ENCODE peak calls at places on chromosomes 6 and 20, in five cellular contexts. K is PC-3, A is PC-9, R is HCT116, J is OCI-LY7. O is an unnamed sample. For H3K9me2, the result is how much of the 10 kb centered on the place peaks cover.

GRCh38 chr6:130494745-130495144 is 128.9 kb downstream of the TMEM200A start:
- DNase-seq in K (peak), R (no peak), A (no peak), J (no peak), O (peak)

GRCh38 chr6:99178168-99178567 is 171.3 kb downstream of the FAXC start:
- DNase-seq in A (peak), K (peak), R (peak), J (no peak), O (no peak)

GRCh38 chr6:27332692-27333641 is 20.9 kb upstream of the POM121L2 start:
- DNase-seq in A (peak), R (peak), J (no peak), K (peak), O (peak)

GRCh38 chr20:51136326-51136725 is 113.4 kb upstream of the KCNG1 start:
- DNase-seq in K (peak), J (no peak), R (no peak), A (no peak), O (no peak)

GRCh38 chr6:20404641-20405032 is 3.0 kb downstream of the E2F3 start:
- DNase-seq in J (peak), A (peak), R (peak), K (peak), O (peak)

GRCh38 chr6:83273596-83273995 is 80.4 kb downstream of the RWDD2A start:
- DNase-seq in J (no peak), A (no peak), K (no peak), R (no peak), O (no peak)

GRCh38 chr6:37381579-37381978 is 27.8 kb downstream of the RNF8 start:
- DNase-seq in K (peak), R (peak), J (peak), A (peak), O (peak)

GRCh38 chr6:6829872-6830683 is 241.6 kb downstream of the LY86 start:
- DNase-seq in J (no peak), K (no peak), A (no peak), R (no peak), O (no peak)

GRCh38 chr6:116387374-116387773 is 16.6 kb downstream of the DSE start:
- DNase-seq in R (peak), J (no peak), K (peak), A (peak), O (peak)

GRCh38 chr20:56503911-56504310 is 20.6 kb upstream of the FAM209A start:
- DNase-seq in A (no peak), J (no peak), R (no peak), K (no peak), O (no peak)
- H3K9me2 ChIP-seq in A (under half), J (under half), R (under half), K (under half), O (under half)

GRCh38 chr20:19734811-19735210 is 23.2 kb upstream of the RIN2 start:
- DNase-seq in J (no peak), K (no peak), A (no peak), R (no peak), O (no peak)
- H2AFZ ChIP-seq in J (no peak), K (peak), A (peak), R (peak), O (peak)

GRCh38 chr6:44261581-44261980 is 3.8 kb downstream of the NFKBIE start:
- DNase-seq in R (no peak), J (no peak), K (no peak), A (no peak), O (no peak)
- H3K27ac ChIP-seq in R (no peak), J (peak), K (no peak), A (no peak), O (no peak)

GRCh38 chr6:44503471-44503870 is 116.0 kb downstream of the CDC5L start:
- DNase-seq in A (no peak), K (no peak), R (no peak), J (no peak), O (no peak)
- H3K9me2 ChIP-seq in A (under half), K (under half), R (under half), J (under half), O (under half)

GRCh38 chr6:169087436-169088046 is 166.1 kb downstream of the THBS2 start:
- DNase-seq in A (no peak), J (no peak), K (no peak), R (no peak), O (no peak)
- H2AFZ ChIP-seq in A (no peak), J (no peak), K (no peak), R (no peak), O (peak)

DNA sequence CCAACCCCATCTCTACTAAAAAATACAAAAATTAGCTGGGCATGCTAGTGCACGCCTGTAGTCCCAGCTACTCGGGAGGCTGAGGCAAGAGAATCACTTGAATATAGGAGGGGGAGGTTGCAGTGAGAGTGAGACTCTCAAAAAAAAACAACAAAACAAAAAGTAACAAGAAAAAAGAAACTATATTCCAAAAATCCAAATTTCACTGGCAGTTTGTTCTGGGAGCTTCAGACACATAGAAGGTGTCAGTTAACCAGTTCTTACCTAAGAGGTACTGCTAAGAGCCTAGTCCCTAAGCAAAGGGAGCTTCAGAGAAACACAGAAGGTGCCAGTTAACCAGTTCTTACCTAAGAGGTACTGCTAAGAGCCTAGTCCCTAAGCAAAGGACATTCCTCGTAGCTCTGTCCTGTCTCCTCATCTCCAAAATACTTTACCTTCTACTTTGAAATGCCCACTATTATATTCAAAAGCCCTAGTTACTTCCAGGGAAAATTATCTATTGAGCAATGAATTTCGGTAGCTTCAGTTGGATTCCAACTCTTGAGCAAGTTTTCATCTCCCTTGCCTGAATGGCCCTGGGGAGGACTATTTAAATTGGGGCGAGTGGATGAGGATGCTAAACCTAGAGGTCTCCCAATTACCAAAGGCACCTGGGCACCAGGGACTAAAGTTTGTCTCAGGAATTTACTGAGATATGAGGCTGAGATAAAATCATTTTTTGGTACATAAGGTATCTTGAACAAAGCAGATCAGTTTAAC is 41.0 kb downstream of the HFE start:
- DNase-seq in A (no peak), R (no peak), K (no peak), J (no peak), O (no peak)
- H3K27ac ChIP-seq in A (no peak), R (no peak), K (no peak), J (no peak), O (no peak)

GRCh38 chr6:138638626-138639025 is 134.9 kb upstream of the CCDC28A start:
- DNase-seq in R (no peak), J (no peak), K (no peak), A (no peak), O (no peak)
- H3K9me2 ChIP-seq in R (under half), J (under half), K (under half), A (under half), O (under half)

DNA sequence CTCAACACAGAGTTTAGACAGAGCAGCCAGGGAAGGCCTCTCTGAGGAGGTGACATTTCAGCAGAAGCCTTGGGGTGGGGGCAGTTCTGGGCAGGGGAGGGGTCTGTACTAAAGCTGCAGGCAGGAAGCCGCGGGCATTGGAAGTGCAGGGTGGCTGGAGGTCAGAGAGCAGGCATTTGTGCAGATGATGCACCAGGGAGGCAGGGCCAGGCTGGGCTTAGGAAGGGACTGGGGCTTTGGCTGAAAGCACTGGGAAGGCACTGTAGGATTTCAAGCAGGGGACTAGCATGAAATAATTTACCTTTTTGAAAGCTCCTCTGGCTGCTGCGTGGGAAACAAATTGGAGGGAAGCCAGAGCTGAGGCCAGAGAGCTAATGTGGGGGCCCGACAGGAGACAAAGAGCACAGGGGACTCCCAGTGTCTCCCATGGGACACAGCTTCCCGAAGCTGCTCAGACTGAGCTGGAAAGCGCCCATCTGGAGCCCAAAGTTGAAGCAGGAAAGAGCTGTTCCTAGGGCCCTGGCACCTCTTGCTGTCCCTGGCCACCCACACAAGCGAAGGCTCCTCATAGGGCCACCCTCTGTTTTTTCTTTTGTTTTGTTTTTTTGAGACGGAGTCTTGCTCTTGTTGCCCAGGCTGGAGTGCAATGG is 19.3 kb downstream of the ADA start:
- DNase-seq in A (no peak), K (no peak), J (no peak), R (no peak), O (no peak)
- H2AFZ ChIP-seq in A (no peak), K (no peak), J (no peak), R (no peak), O (no peak)